ENCODE peak calls at places on chromosomes 13 and 19, in ten cellular contexts. P is cardiac septum, X is NT2/D1, L is T-cell, Q is astrocyte of the hippocampus, U is right lobe of liver, K is A172, I is NCI-H345, B is midbrain, A is progenitor cell of endocrine pancreas. J is an unnamed sample.

GRCh38 chr13:95457294-95457693 is 95.2 kb upstream of the CLDN10 start:
- DNase-seq in X (no peak), B (no peak), Q (no peak), U (no peak), I (no peak), P (no peak), A (no peak), L (no peak), K (no peak), J (no peak)

GRCh38 chr19:38851622-38852230 is 1.9 kb upstream of the HNRNPL start:
- DNase-seq in A (peak; percentile 87), U (peak; percentile 96), K (peak; percentile 79), Q (peak; percentile 98), B (peak; percentile 92), X (peak; percentile 79), L (peak; percentile 85), I (peak; percentile 98), P (peak; percentile 98), J (peak; percentile 98)

GRCh38 chr13:109755997-109756396 is 30.4 kb downstream of the IRS2 start:
- DNase-seq in X (no peak), Q (no peak), A (no peak), U (no peak), P (no peak), I (no peak), L (no peak), K (no peak), B (no peak), J (no peak)

GRCh38 chr13:31101511-31102170 is 60.1 kb downstream of the HSPH1 start:
- DNase-seq in X (no peak), U (no peak), I (no peak), K (no peak), P (no peak), B (no peak), L (no peak), Q (no peak), A (no peak), J (no peak)

GRCh38 chr19:38888876-38889275 is 10.5 kb downstream of the SIRT2 start:
- DNase-seq in Q (no peak), K (no peak), U (no peak), A (no peak), I (no peak), B (no peak), L (no peak), P (no peak), X (no peak), J (no peak)

GRCh38 chr13:96238861-96239260 is 149.0 kb downstream of the HS6ST3 start:
- DNase-seq in I (no peak), X (no peak), P (no peak), U (no peak), B (no peak), Q (peak; percentile 53), K (no peak), A (no peak), L (no peak), J (no peak)

GRCh38 chr13:110330491-110331001 is 23.5 kb downstream of the COL4A2 start:
- DNase-seq in U (no peak), K (no peak), Q (peak; percentile 71), B (peak; percentile 15), P (no peak), I (no peak), L (no peak), X (no peak), A (no peak), J (no peak)

GRCh38 chr13:39688278-39688677 is 32.8 kb downstream of the COG6 start:
- DNase-seq in B (no peak), Q (no peak), L (no peak), X (no peak), I (no peak), U (no peak), P (no peak), A (no peak), K (no peak), J (no peak)

GRCh38 chr19:42497492-42498226 is 30.6 kb downstream of the CEACAM1 start:
- DNase-seq in P (no peak), U (peak; percentile 67), X (no peak), B (no peak), A (peak; percentile 34), L (no peak), I (no peak), K (no peak), Q (no peak), J (no peak)

GRCh38 chr13:51801631-51802099 is 2.3 kb downstream of the DHRS12 start:
- DNase-seq in P (peak; percentile 85), I (peak; percentile 87), Q (peak; percentile 52), B (peak; percentile 85), U (peak; percentile 93), K (peak; percentile 48), X (peak; percentile 57), L (no peak), A (no peak), J (peak; percentile 87)

GRCh38 chr19:10327793-10328192 is 5.5 kb downstream of the RAVER1 start:
- DNase-seq in P (no peak), U (no peak), I (no peak), A (no peak), Q (no peak), L (no peak), B (no peak), K (no peak), X (no peak), J (no peak)

GRCh38 chr13:21719463-21719862 is 48.6 kb downstream of the FGF9 start:
- DNase-seq in U (no peak), Q (no peak), P (no peak), X (no peak), L (no peak), A (no peak), B (no peak), I (no peak), K (no peak), J (no peak)

GRCh38 chr13:111337741-111338140 is 17.3 kb downstream of the TEX29 start:
- DNase-seq in K (no peak), A (no peak), X (no peak), L (no peak), P (no peak), B (no peak), I (no peak), U (no peak), Q (no peak), J (no peak)

GRCh38 chr13:77779461-77780272 is 82.2 kb downstream of the SLAIN1 start:
- DNase-seq in X (peak; percentile 39), K (peak; percentile 59), U (no peak), L (no peak), P (no peak), I (peak; percentile 48), B (peak; percentile 59), Q (peak; percentile 72), A (no peak), J (no peak)

GRCh38 chr19:56253737-56254136 is 18.8 kb upstream of the EDDM13 start:
- DNase-seq in K (peak; percentile 76), A (no peak), B (peak; percentile 43), I (peak; percentile 42), X (no peak), U (no peak), P (no peak), Q (peak; percentile 51), L (no peak), J (no peak)

GRCh38 chr19:51016798-51017683 is 2.5 kb downstream of the KLK10 start:
- DNase-seq in B (peak; percentile 76), L (no peak), I (no peak), X (peak; percentile 59), A (peak; percentile 47), K (no peak), P (no peak), U (no peak), Q (peak; percentile 52), J (peak; percentile 87)

GRCh38 chr13:36820222-36820621 is 1.2 kb downstream of the RFXAP start:
- DNase-seq in Q (no peak), P (no peak), A (no peak), U (no peak), K (no peak), B (no peak), L (no peak), I (no peak), X (no peak), J (no peak)

GRCh38 chr19:15992014-15992413 is 43.2 kb downstream of the OR10H4 start:
- DNase-seq in I (no peak), X (no peak), B (no peak), P (no peak), U (no peak), Q (no peak), K (no peak), L (no peak), A (no peak), J (no peak)

GRCh38 chr13:85441364-85441763 is 357.9 kb downstream of the SLITRK6 start:
- DNase-seq in L (no peak), U (no peak), K (peak; percentile 12), Q (no peak), X (no peak), I (no peak), A (no peak), B (no peak), P (no peak), J (no peak)

GRCh38 chr19:35138305-35138799 is 272 bp upstream of the FXYD1 start:
- DNase-seq in B (peak; percentile 26), L (no peak), X (no peak), I (no peak), A (no peak), K (no peak), P (no peak), Q (no peak), U (peak; percentile 81), J (peak; percentile 87)

GRCh38 chr13:79427265-79427664 is 21.2 kb upstream of the RBM26 start:
- DNase-seq in I (no peak), K (no peak), L (no peak), Q (peak; percentile 59), P (no peak), U (no peak), B (no peak), A (no peak), X (no peak), J (no peak)

GRCh38 chr19:10006335-10006708 is 4.0 kb downstream of the COL5A3 start:
- DNase-seq in P (no peak), I (no peak), B (peak; percentile 57), L (no peak), Q (peak; percentile 33), X (no peak), U (no peak), A (no peak), K (no peak), J (no peak)

GRCh38 chr13:22161871-22162270 is 491.0 kb downstream of the FGF9 start:
- DNase-seq in X (no peak), P (no peak), B (no peak), Q (no peak), U (no peak), K (no peak), A (no peak), I (no peak), L (no peak), J (no peak)

GRCh38 chr19:49933643-49934042 is 4.3 kb upstream of the NUP62 start:
- DNase-seq in K (no peak), A (no peak), L (no peak), U (no peak), P (no peak), X (no peak), B (no peak), Q (no peak), I (no peak), J (no peak)

GRCh38 chr13:55517312-55517711 is 1623.4 kb upstream of the PRR20A start:
- DNase-seq in U (no peak), K (no peak), X (no peak), Q (no peak), A (no peak), L (no peak), B (no peak), P (no peak), I (no peak), J (no peak)

GRCh38 chr13:100916943-100917342 is 242.3 kb upstream of the TMTC4 start:
- DNase-seq in L (no peak), K (no peak), B (no peak), U (no peak), P (no peak), X (no peak), I (no peak), A (no peak), Q (peak; percentile 34), J (no peak)

GRCh38 chr19:43798546-43799409 is 3.5 kb downstream of the LYPD5 start:
- DNase-seq in I (peak; percentile 70), B (no peak), Q (peak; percentile 50), U (no peak), X (no peak), K (no peak), P (no peak), L (no peak), A (peak; percentile 28), J (peak; percentile 80)

GRCh38 chr13:34672631-34673030 is 269.4 kb upstream of the NBEA start:
- DNase-seq in B (no peak), A (no peak), I (no peak), X (no peak), P (no peak), U (no peak), L (no peak), Q (no peak), K (peak; percentile 11), J (no peak)

J was measured in posterior vena cava.